ENCODE peak calls at places on chromosome 11, in seven cellular contexts. L is IMR-90, F is breast epithelium, H is heart left ventricle, X is stomach, G is A549, Q is lower leg skin. K is an unnamed sample.

GRCh38 chr11:61598886-61599868 is 18.3 kb upstream of the SYT7 start:
- DNase-seq in L (peak; percentile 70), F (no peak), H (peak; percentile 58), X (no peak), G (no peak), Q (no peak), K (no peak)

GRCh38 chr11:129895126-129896041 is at the start of gene NFRKB:
- DNase-seq in L (peak; percentile 58), F (peak; percentile 69), H (peak; percentile 90), X (peak; percentile 93), G (peak; percentile 76), Q (peak; percentile 97), K (peak; percentile 97)

GRCh38 chr11:93464938-93465337 is 78.3 kb downstream of the SMCO4 start:
- DNase-seq in L (no peak), F (no peak), H (no peak), X (no peak), G (no peak), Q (no peak), K (no peak)

GRCh38 chr11:79794484-79795393 is 353.9 kb upstream of the TENM4 start:
- DNase-seq in L (no peak), F (no peak), H (no peak), X (no peak), G (no peak), Q (no peak), K (no peak)

GRCh38 chr11:43802509-43802908 is 78.1 kb upstream of the ALKBH3 start:
- DNase-seq in L (peak; percentile 16), F (no peak), H (no peak), X (no peak), G (no peak), Q (no peak), K (no peak)

GRCh38 chr11:97290444-97291041 is 900.7 kb downstream of the JRKL start:
- DNase-seq in L (no peak), F (no peak), H (no peak), X (no peak), G (no peak), Q (no peak), K (no peak)

GRCh38 chr11:87203907-87204602 is 166.3 kb downstream of the TMEM135 start:
- DNase-seq in L (no peak), F (no peak), H (no peak), X (no peak), G (no peak), Q (no peak), K (no peak)

GRCh38 chr11:93143800-93144199 is 54.0 kb downstream of the SLC36A4 start:
- DNase-seq in L (peak; percentile 33), F (no peak), H (no peak), X (no peak), G (no peak), Q (no peak), K (no peak)

GRCh38 chr11:67395555-67396257 is 3.9 kb downstream of the RAD9A start:
- DNase-seq in L (no peak), F (no peak), H (no peak), X (no peak), G (no peak), Q (no peak), K (no peak)

GRCh38 chr11:119134389-119134978 is 13.1 kb downstream of the HINFP start:
- DNase-seq in L (no peak), F (no peak), H (no peak), X (no peak), G (peak; percentile 47), Q (no peak), K (no peak)

GRCh38 chr11:4454031-4454430 is 4.9 kb downstream of the OR52K2 start:
- DNase-seq in L (no peak), F (no peak), H (no peak), X (no peak), G (no peak), Q (no peak), K (no peak)

GRCh38 chr11:126607374-126607773 is 251.9 kb downstream of the ST3GAL4 start:
- DNase-seq in L (peak; percentile 66), F (peak; percentile 47), H (peak; percentile 26), X (peak; percentile 64), G (peak; percentile 59), Q (no peak), K (peak; percentile 23)

GRCh38 chr11:30489076-30489475 is 97.1 kb downstream of the MPPED2 start:
- DNase-seq in L (no peak), F (no peak), H (no peak), X (no peak), G (no peak), Q (no peak), K (no peak)

GRCh38 chr11:133384731-133385130 is 147.6 kb downstream of the OPCML start:
- DNase-seq in L (no peak), F (no peak), H (no peak), X (no peak), G (no peak), Q (no peak), K (no peak)

GRCh38 chr11:115581871-115582639 is 77.8 kb upstream of the CADM1 start:
- DNase-seq in L (peak; percentile 5), F (no peak), H (no peak), X (no peak), G (no peak), Q (no peak), K (no peak)

GRCh38 chr11:134530826-134531225 is 118.8 kb upstream of the B3GAT1 start:
- DNase-seq in L (no peak), F (no peak), H (no peak), X (no peak), G (no peak), Q (peak; percentile 45), K (no peak)

GRCh38 chr11:71112454-71112853 is 139.9 kb downstream of the SHANK2 start:
- DNase-seq in L (no peak), F (no peak), H (no peak), X (no peak), G (no peak), Q (no peak), K (no peak)

GRCh38 chr11:128380280-128380604 is 207.1 kb downstream of the ETS1 start:
- DNase-seq in L (no peak), F (no peak), H (no peak), X (no peak), G (no peak), Q (no peak), K (no peak)

GRCh38 chr11:31801298-31801702 is 9.8 kb downstream of the PAX6 start:
- DNase-seq in L (no peak), F (no peak), H (no peak), X (no peak), G (no peak), Q (no peak), K (no peak)

GRCh38 chr11:44556735-44557409 is 8.6 kb upstream of the CD82 start:
- DNase-seq in L (peak; percentile 59), F (no peak), H (peak; percentile 64), X (peak; percentile 77), G (no peak), Q (peak; percentile 92), K (no peak)

GRCh38 chr11:101721270-101721669 is 137.5 kb upstream of the TRPC6 start:
- DNase-seq in L (peak; percentile 1), F (no peak), H (no peak), X (no peak), G (no peak), Q (no peak), K (no peak)

GRCh38 chr11:7672960-7673723 is at the start of gene CYB5R2:
- DNase-seq in L (peak; percentile 5), F (peak; percentile 62), H (peak; percentile 79), X (peak; percentile 80), G (peak; percentile 35), Q (peak; percentile 96), K (no peak)

GRCh38 chr11:61694971-61695706 is 14.9 kb downstream of the DAGLA start:
- DNase-seq in L (no peak), F (peak; percentile 91), H (peak; percentile 38), X (peak; percentile 81), G (no peak), Q (no peak), K (no peak)

GRCh38 chr11:64484308-64485061 is 106.5 kb upstream of the SLC22A12 start:
- DNase-seq in L (no peak), F (no peak), H (no peak), X (no peak), G (no peak), Q (peak; percentile 17), K (no peak)
- TF ChIP-seq POLR2A in L (no peak), F (no peak), H (no peak), X (no peak), G (no peak), Q (no peak), K (no peak)

GRCh38 chr11:25317221-25317620 is 820.4 kb downstream of the LUZP2 start:
- DNase-seq in L (peak; percentile 13), F (no peak), H (no peak), X (no peak), G (no peak), Q (no peak), K (no peak)
- TF ChIP-seq POLR2A in L (no peak), F (no peak), H (no peak), X (no peak), G (no peak), Q (no peak), K (no peak)

GRCh38 chr11:65501530-65502273 is 2.9 kb downstream of the MALAT1 start:
- DNase-seq in L (peak; percentile 56), F (no peak), H (no peak), X (no peak), G (no peak), Q (no peak), K (no peak)
- TF ChIP-seq POLR2A in L (no peak), F (no peak), H (peak; percentile 9), X (no peak), G (no peak), Q (no peak), K (peak; percentile 76)

DNA sequence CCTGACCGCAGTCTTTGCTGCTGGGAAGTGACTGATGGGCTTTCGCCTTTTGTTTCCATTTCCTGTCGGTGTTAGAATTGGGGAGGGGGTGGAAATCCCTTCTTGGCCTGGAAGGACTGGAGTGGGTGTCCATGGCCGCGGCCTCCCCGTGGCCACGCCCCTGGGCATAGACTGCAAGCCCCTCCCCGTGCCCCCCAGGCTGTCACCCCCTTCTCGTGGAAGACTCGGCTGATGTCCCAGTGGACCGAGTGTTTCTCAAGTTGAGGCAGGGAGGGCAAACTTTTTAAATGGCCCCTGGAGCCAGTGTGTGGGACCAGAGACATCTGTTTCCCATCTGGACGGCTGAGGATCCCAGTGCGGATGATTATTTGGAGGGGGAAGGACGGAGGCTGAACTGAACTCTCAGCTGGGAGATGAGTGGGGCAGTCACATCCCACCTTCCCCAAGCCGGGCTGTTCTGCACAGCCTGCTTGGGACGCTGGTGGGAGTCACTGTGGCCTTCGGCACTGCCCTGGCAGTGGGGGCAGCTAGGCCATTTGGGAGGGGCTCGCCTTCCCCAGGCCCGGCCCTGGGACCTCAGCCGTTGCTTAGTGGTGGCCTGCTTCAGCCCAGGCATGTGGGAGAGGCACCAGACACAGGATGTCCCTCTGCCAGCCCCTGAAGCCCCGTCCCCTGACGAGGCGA is 1.6 kb downstream of the CD81 start:
- DNase-seq in L (peak; percentile 69), F (no peak), H (peak; percentile 66), X (no peak), G (no peak), Q (no peak), K (no peak)
- TF ChIP-seq POLR2A in L (no peak), F (no peak), H (no peak), X (no peak), G (no peak), Q (no peak), K (no peak)